ENCODE peak calls at places on chromosomes 7 and 10, in eight cellular contexts. I is mesenchymal stem cell; W is CD4-positive, CD25-positive, alpha-beta regulatory T cell; D is astrocyte; N is kidney; Q is lower lobe of right lung; E is GM23338; J is WERI-Rb-1. H is an unnamed sample.

GRCh38 chr10:4512557-4513286 is 313.3 kb upstream of the AKR1E2 start:
- DNase-seq in I (peak; percentile 61), W (no peak), D (peak; percentile 49), N (no peak), Q (peak; percentile 55), E (peak; percentile 62), J (peak; percentile 27), H (peak; percentile 42)

GRCh38 chr10:62171791-62172190 is 96.9 kb downstream of the RTKN2 start:
- DNase-seq in I (peak; percentile 32), W (no peak), D (no peak), N (no peak), Q (no peak), E (no peak), J (no peak), H (no peak)

GRCh38 chr10:110228066-110228465 is 20.7 kb downstream of the MXI1 start:
- DNase-seq in I (no peak), W (no peak), D (no peak), N (no peak), Q (no peak), E (no peak), J (no peak), H (no peak)

GRCh38 chr7:1668932-1669485 is 1.1 kb upstream of the ELFN1 start:
- DNase-seq in I (peak; percentile 26), W (no peak), D (peak; percentile 36), N (peak; percentile 69), Q (peak; percentile 38), E (peak; percentile 46), J (no peak), H (no peak)

GRCh38 chr10:99658622-99659030 is 683 bp upstream of the ENTPD7 start:
- DNase-seq in I (peak; percentile 51), W (no peak), D (peak; percentile 61), N (peak; percentile 71), Q (peak; percentile 84), E (peak; percentile 40), J (peak; percentile 9), H (peak; percentile 45)

GRCh38 chr10:107687702-107688101 is 523.2 kb upstream of the SORCS1 start:
- DNase-seq in I (no peak), W (no peak), D (no peak), N (no peak), Q (no peak), E (no peak), J (no peak), H (no peak)

GRCh38 chr10:73506074-73506473 is 10.2 kb upstream of the PPP3CB start:
- DNase-seq in I (no peak), W (no peak), D (no peak), N (no peak), Q (no peak), E (peak; percentile 60), J (no peak), H (no peak)

GRCh38 chr7:84950836-84951235 is 236.0 kb downstream of the SEMA3D start:
- DNase-seq in I (peak; percentile 58), W (no peak), D (peak; percentile 20), N (no peak), Q (no peak), E (no peak), J (no peak), H (no peak)

GRCh38 chr7:6026011-6026819 is 5.0 kb upstream of the ANKRD61 start:
- DNase-seq in I (peak; percentile 37), W (peak; percentile 71), D (no peak), N (peak; percentile 88), Q (peak; percentile 85), E (peak; percentile 83), J (peak; percentile 56), H (peak; percentile 58)

GRCh38 chr10:58618158-58618676 is 105.5 kb downstream of the BICC1 start:
- DNase-seq in I (no peak), W (no peak), D (no peak), N (no peak), Q (no peak), E (no peak), J (no peak), H (no peak)

GRCh38 chr10:101694674-101695403 is at the start of gene FBXW4:
- DNase-seq in I (peak; percentile 45), W (peak; percentile 68), D (peak; percentile 23), N (peak; percentile 89), Q (peak; percentile 77), E (peak; percentile 85), J (peak; percentile 67), H (peak; percentile 58)

GRCh38 chr10:98225000-98225399 is 43.0 kb downstream of the LOXL4 start:
- DNase-seq in I (no peak), W (no peak), D (peak; percentile 12), N (no peak), Q (no peak), E (no peak), J (no peak), H (no peak)

GRCh38 chr10:47301833-47302232 is 1.8 kb downstream of the GDF10 start:
- DNase-seq in I (no peak), W (no peak), D (no peak), N (no peak), Q (no peak), E (no peak), J (no peak), H (no peak)

GRCh38 chr10:43360086-43360485 is 11.3 kb upstream of the FXYD4 start:
- DNase-seq in I (no peak), W (no peak), D (no peak), N (no peak), Q (no peak), E (no peak), J (no peak), H (no peak)

GRCh38 chr7:114243646-114244045 is 171.0 kb upstream of the FOXP2 start:
- DNase-seq in I (no peak), W (no peak), D (peak; percentile 36), N (no peak), Q (no peak), E (no peak), J (no peak), H (no peak)

GRCh38 chr10:74927701-74928100 is 101.3 kb downstream of the KAT6B start:
- DNase-seq in I (peak; percentile 53), W (no peak), D (peak; percentile 62), N (no peak), Q (no peak), E (no peak), J (no peak), H (no peak)

GRCh38 chr10:121935702-121936101 is 7.9 kb upstream of the ATE1 start:
- DNase-seq in I (no peak), W (no peak), D (no peak), N (no peak), Q (no peak), E (no peak), J (no peak), H (no peak)

GRCh38 chr10:73931767-73932624 is 21.1 kb downstream of the PLAU start:
- DNase-seq in I (no peak), W (peak; percentile 20), D (no peak), N (peak; percentile 86), Q (peak; percentile 56), E (peak; percentile 86), J (no peak), H (no peak)

GRCh38 chr10:22475527-22475856 is 130.2 kb downstream of the SPAG6 start:
- DNase-seq in I (no peak), W (no peak), D (no peak), N (no peak), Q (no peak), E (no peak), J (no peak), H (no peak)

GRCh38 chr10:68502846-68503245 is 24.5 kb downstream of the SLC25A16 start:
- DNase-seq in I (no peak), W (no peak), D (no peak), N (no peak), Q (no peak), E (no peak), J (no peak), H (no peak)

GRCh38 chr10:68506406-68506805 is 20.9 kb downstream of the SLC25A16 start:
- DNase-seq in I (no peak), W (no peak), D (no peak), N (no peak), Q (no peak), E (no peak), J (no peak), H (no peak)

DNA sequence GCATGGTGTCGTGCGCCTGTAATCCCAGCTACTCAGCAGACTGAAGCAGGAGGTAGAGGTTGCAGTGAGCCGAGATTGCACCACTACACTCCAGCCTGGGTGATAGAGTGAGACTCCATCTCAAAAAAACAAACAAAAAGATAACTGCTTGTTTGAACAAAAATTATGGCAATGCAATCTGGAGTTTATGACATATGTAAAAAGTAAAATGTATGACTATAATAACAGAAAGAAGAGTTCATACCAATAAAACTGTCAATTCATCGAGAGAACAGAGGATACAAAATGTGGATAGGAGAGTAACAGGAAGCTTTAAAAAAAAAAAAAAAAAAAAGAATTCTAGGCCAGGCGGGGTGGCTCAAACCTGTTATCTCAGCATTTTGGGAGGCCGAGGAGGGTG is 19.2 kb downstream of the SLC25A16 start:
- DNase-seq in I (no peak), W (no peak), D (no peak), N (no peak), Q (no peak), E (no peak), J (no peak), H (no peak)
- H3K36me3 ChIP-seq in I (peaks cover 37% of the 10 kb centered on the region), W (peaks cover 6% of the 10 kb centered on the region), D (no peaks in the 10 kb centered on the region), N (no peaks in the 10 kb centered on the region), Q (peaks cover 57% of the 10 kb centered on the region), E (no peaks in the 10 kb centered on the region), J (peaks cover 21% of the 10 kb centered on the region), H (no peaks in the 10 kb centered on the region)

GRCh38 chr7:151143261-151144015 is 24.1 kb downstream of the GBX1 start:
- DNase-seq in I (no peak), W (no peak), D (no peak), N (peak; percentile 59), Q (no peak), E (no peak), J (peak; percentile 6), H (no peak)
- H3K36me3 ChIP-seq in I (peaks cover 70% of the 10 kb centered on the region), W (no peaks in the 10 kb centered on the region), D (no peaks in the 10 kb centered on the region), N (peaks cover 18% of the 10 kb centered on the region), Q (peaks cover 70% of the 10 kb centered on the region), E (no peaks in the 10 kb centered on the region), J (peaks cover 42% of the 10 kb centered on the region), H (peaks cover 2% of the 10 kb centered on the region)

GRCh38 chr7:16494551-16494950 is 29.0 kb upstream of the SOSTDC1 start:
- DNase-seq in I (no peak), W (no peak), D (no peak), N (no peak), Q (no peak), E (no peak), J (no peak), H (no peak)
- H3K36me3 ChIP-seq in I (no peaks in the 10 kb centered on the region), W (no peaks in the 10 kb centered on the region), D (no peaks in the 10 kb centered on the region), N (no peaks in the 10 kb centered on the region), Q (no peaks in the 10 kb centered on the region), E (no peaks in the 10 kb centered on the region), J (no peaks in the 10 kb centered on the region), H (no peaks in the 10 kb centered on the region)

DNA sequence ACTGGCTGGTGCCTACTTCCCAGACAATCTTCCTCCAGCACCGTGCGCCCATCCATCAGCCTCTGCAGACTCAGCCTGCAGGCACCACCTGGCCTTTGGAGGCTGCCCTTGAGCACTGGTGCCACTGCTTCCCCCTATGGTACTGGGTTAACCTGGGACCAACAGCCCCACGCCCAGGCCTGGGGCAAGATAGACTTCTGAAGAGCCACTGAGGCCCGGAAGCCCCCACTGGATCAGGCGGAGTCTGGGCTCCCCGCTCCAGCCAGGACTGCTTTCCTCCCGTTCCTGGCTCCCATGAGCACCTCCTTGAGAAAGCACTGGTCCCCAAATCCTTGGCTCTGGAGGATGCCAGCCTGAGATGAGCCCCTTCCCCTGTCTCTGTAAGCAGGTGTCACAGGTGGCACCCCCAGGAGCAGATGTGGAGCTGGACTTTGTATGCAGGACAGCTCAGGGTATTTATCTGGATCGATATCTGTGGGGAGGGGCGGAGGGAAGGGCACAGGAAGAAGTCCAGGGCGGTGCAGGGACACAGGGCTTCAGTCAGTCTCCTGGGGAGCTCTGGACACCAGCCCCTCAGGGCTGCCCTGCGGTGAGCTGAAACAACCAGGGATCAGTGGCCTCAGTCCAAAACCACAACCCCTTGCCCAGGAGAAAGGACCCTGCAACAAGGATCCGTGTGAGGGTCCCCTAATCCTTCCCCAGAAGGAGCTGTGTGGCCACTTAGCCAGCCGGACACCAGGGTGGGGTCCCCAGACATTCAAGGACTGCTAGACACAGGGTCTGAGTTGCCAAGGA is 206.4 kb upstream of the PPP2R2D start:
- DNase-seq in I (no peak), W (no peak), D (no peak), N (no peak), Q (no peak), E (no peak), J (peak; percentile 50), H (no peak)
- H3K36me3 ChIP-seq in I (no peaks in the 10 kb centered on the region), W (no peaks in the 10 kb centered on the region), D (no peaks in the 10 kb centered on the region), N (no peaks in the 10 kb centered on the region), Q (no peaks in the 10 kb centered on the region), E (no peaks in the 10 kb centered on the region), J (no peaks in the 10 kb centered on the region), H (no peaks in the 10 kb centered on the region)